ENCODE peak calls at places on chromosomes 2 and 18, in eight cellular contexts. S is aorta, J is left lung, D is Peyer's patch, V is K562, L is stomach, T is GM23248, Q is cardiac muscle cell. I is an unnamed sample.

GRCh38 chr2:239910851-239911629 is 114.1 kb downstream of the NDUFA10 start:
- DNase-seq in V (no peak), D (peak), L (no peak), T (peak), Q (no peak), S (peak), J (no peak), I (no peak)

GRCh38 chr2:25701801-25702200 is 28.4 kb upstream of the DTNB start:
- DNase-seq in T (no peak), D (no peak), Q (no peak), V (no peak), J (no peak), L (no peak), S (no peak), I (no peak)

GRCh38 chr2:23498941-23499340 is 114.0 kb downstream of the KLHL29 start:
- DNase-seq in L (no peak), T (peak), V (no peak), S (no peak), Q (peak), D (no peak), J (no peak), I (no peak)

GRCh38 chr2:146239392-146240135 is 1605.3 kb upstream of the ACVR2A start:
- DNase-seq in T (peak), V (no peak), J (no peak), Q (peak), S (no peak), D (no peak), L (no peak), I (no peak)

GRCh38 chr2:145644820-145645302 is 1124.9 kb upstream of the ZEB2 start:
- DNase-seq in S (no peak), T (no peak), D (no peak), Q (no peak), J (no peak), V (no peak), L (no peak), I (no peak)

GRCh38 chr2:232592687-232593407 is 40.6 kb upstream of the EFHD1 start:
- DNase-seq in S (no peak), V (no peak), Q (peak), J (no peak), T (peak), L (no peak), D (peak), I (peak)

GRCh38 chr2:213164263-213164662 is 12.9 kb upstream of the IKZF2 start:
- DNase-seq in L (no peak), Q (no peak), J (no peak), V (no peak), D (no peak), S (no peak), T (no peak), I (no peak)

GRCh38 chr18:32333781-32334180 is 136.9 kb downstream of the GAREM1 start:
- DNase-seq in D (no peak), Q (no peak), S (no peak), J (no peak), L (no peak), T (no peak), V (no peak), I (no peak)

GRCh38 chr2:136135924-136136906 is 18.3 kb upstream of the CXCR4 start:
- DNase-seq in S (no peak), V (no peak), Q (peak), T (no peak), J (peak), L (peak), D (peak), I (no peak)

GRCh38 chr2:237478969-237479368 is 8.1 kb upstream of the MLPH start:
- DNase-seq in L (no peak), J (no peak), D (no peak), Q (no peak), S (no peak), V (no peak), T (no peak), I (no peak)

GRCh38 chr2:215753808-215754207 is 259.5 kb downstream of the MREG start:
- DNase-seq in J (no peak), L (no peak), T (no peak), Q (no peak), S (peak), V (no peak), D (no peak), I (no peak)

GRCh38 chr2:138708682-138709241 is 71.4 kb downstream of the NXPH2 start:
- DNase-seq in S (no peak), Q (peak), D (no peak), L (no peak), V (no peak), J (no peak), T (peak), I (no peak)

GRCh38 chr18:63207154-63207790 is 112.3 kb downstream of the BCL2 start:
- DNase-seq in S (no peak), J (no peak), L (no peak), V (no peak), T (no peak), Q (no peak), D (peak), I (no peak)

GRCh38 chr2:98521266-98521665 is 76.6 kb downstream of the INPP4A start:
- DNase-seq in D (no peak), S (no peak), V (no peak), J (no peak), T (no peak), Q (no peak), L (no peak), I (no peak)
- H3K27ac ChIP-seq in D (no peak), S (no peak), V (no peak), J (no peak), T (no peak), Q (no peak), L (no peak), I (no peak)

GRCh38 chr2:98880266-98881152 is 55.5 kb downstream of the CRACDL start:
- DNase-seq in L (no peak), D (no peak), T (no peak), S (no peak), Q (no peak), J (no peak), V (no peak), I (no peak)
- H3K27ac ChIP-seq in L (no peak), D (no peak), T (no peak), S (no peak), Q (no peak), J (no peak), V (no peak), I (no peak)

GRCh38 chr2:229726643-229727042 is 12.3 kb upstream of the DNER start:
- DNase-seq in D (no peak), Q (no peak), J (no peak), L (no peak), V (no peak), T (no peak), S (no peak), I (no peak)
- H3K27ac ChIP-seq in D (no peak), Q (no peak), J (no peak), L (no peak), V (no peak), T (no peak), S (no peak), I (no peak)

DNA sequence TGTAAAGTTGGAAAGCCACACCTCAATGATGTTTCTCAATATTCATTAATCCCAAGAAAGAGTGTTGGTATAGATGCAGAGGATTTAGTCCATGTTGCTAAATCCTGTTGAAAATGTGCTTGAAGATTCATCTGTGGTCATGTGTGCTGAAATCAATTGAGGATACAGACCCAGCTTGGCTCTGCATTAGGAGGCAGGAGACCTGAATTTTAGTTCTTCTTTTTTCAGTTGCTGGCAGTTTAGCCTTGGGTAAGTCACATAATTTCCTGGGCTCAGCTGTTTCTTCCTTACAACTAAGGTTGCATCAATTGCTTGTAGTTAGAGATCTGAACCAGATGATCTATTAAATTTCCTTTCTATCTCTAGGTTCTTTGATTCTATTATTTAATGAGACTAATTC is 54.4 kb downstream of the SETBP1 start:
- DNase-seq in L (no peak), V (no peak), T (no peak), J (no peak), Q (no peak), D (no peak), S (no peak), I (no peak)
- H3K27ac ChIP-seq in L (no peak), V (no peak), T (no peak), J (no peak), Q (no peak), D (no peak), S (no peak), I (no peak)

DNA sequence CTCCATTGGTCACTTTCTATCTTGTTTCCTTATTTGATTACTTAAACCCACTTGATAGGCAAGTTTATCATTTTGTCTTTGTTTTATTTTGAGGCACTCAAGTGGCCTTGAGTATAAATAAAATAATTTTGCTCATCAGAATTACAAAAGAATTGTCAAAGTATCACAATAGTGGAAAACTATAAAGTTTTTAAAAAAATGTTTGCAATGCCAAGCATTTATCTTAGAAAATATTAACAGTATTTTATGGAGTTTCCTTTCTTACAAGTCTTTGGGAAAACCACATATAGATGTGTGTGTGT is 14.7 kb downstream of the PMS1 start:
- DNase-seq in V (no peak), J (no peak), S (no peak), D (no peak), L (no peak), Q (no peak), T (no peak), I (no peak)
- H3K27ac ChIP-seq in V (no peak), J (no peak), S (no peak), D (no peak), L (no peak), Q (no peak), T (peak), I (no peak)

I was measured in hepatocyte.